ENCODE peak calls at places on chromosome 14, in five cellular contexts. A, V, T, L and D are unnamed samples.
A peak's percentile ranks its signal among the peaks of the same experiment; 100 is the strongest.

GRCh38 chr14:59123526-59123925 is 64.9 kb upstream of the DAAM1 start:
- DNase-seq in A (no peak), V (peak; percentile 32), T (no peak), L (no peak), D (peak; percentile 36)

GRCh38 chr14:58861546-58861945 is 223.8 kb downstream of the DACT1 start:
- DNase-seq in A (no peak), V (no peak), T (no peak), L (no peak), D (no peak)

GRCh38 chr14:59464651-59465569 is at the start of gene GPR135:
- DNase-seq in A (peak; percentile 35), V (peak; percentile 56), T (peak; percentile 65), L (no peak), D (peak; percentile 38)

GRCh38 chr14:61608245-61609142 is 86.8 kb upstream of the HIF1A start:
- DNase-seq in A (no peak), V (peak; percentile 52), T (no peak), L (no peak), D (no peak)

GRCh38 chr14:22887990-22888378 is 5.0 kb downstream of the REM2 start:
- DNase-seq in A (peak; percentile 17), V (no peak), T (no peak), L (no peak), D (no peak)

GRCh38 chr14:104792101-104792884 is 3.3 kb downstream of the AKT1 start:
- DNase-seq in A (no peak), V (no peak), T (no peak), L (no peak), D (no peak)

GRCh38 chr14:96989293-96989692 is 192.1 kb downstream of the VRK1 start:
- DNase-seq in A (no peak), V (no peak), T (no peak), L (no peak), D (no peak)

GRCh38 chr14:102451064-102451352 is 58.6 kb downstream of the ANKRD9 start:
- DNase-seq in A (no peak), V (no peak), T (no peak), L (no peak), D (no peak)

GRCh38 chr14:104724981-104725771 is 1.1 kb downstream of the ADSS1 start:
- DNase-seq in A (no peak), V (no peak), T (no peak), L (no peak), D (peak; percentile 39)

GRCh38 chr14:64728856-64729255 is 24.6 kb downstream of the PLEKHG3 start:
- DNase-seq in A (no peak), V (no peak), T (no peak), L (no peak), D (no peak)

GRCh38 chr14:104359301-104359968 is 220.1 kb upstream of the C14orf180 start:
- DNase-seq in A (no peak), V (no peak), T (no peak), L (no peak), D (no peak)